ENCODE peak calls at places on chromosomes 16 and 17, in eight cellular contexts. S, D, G, H, N, R, K and W are unnamed samples.

GRCh38 chr17:40727447-40728231 is 24.1 kb upstream of the KRT24 start:
- DNase-seq in S (peak; percentile 33), D (no peak), G (no peak), H (peak; percentile 23), N (no peak), R (no peak), K (no peak), W (no peak)

GRCh38 chr16:15996432-15997109 is 47.2 kb downstream of the ABCC1 start:
- DNase-seq in S (peak; percentile 91), D (no peak), G (no peak), H (peak; percentile 73), N (peak; percentile 60), R (no peak), K (no peak), W (no peak)

GRCh38 chr16:11793840-11794239 is 3.2 kb downstream of the ZC3H7A start:
- DNase-seq in S (peak; percentile 56), D (no peak), G (no peak), H (no peak), N (no peak), R (no peak), K (no peak), W (no peak)

GRCh38 chr17:36939944-36940312 is 2.7 kb downstream of the LHX1 start:
- DNase-seq in S (no peak), D (no peak), G (no peak), H (no peak), N (no peak), R (peak; percentile 51), K (no peak), W (no peak)

GRCh38 chr16:72284042-72284789 is 112.3 kb upstream of the PMFBP1 start:
- DNase-seq in S (peak; percentile 48), D (no peak), G (no peak), H (no peak), N (no peak), R (no peak), K (no peak), W (no peak)

GRCh38 chr17:44967026-44967906 is 837 bp downstream of the C1QL1 start:
- DNase-seq in S (no peak), D (no peak), G (no peak), H (no peak), N (no peak), R (no peak), K (no peak), W (no peak)

GRCh38 chr16:87460936-87461335 is 31.9 kb downstream of the ZCCHC14 start:
- DNase-seq in S (no peak), D (no peak), G (no peak), H (no peak), N (no peak), R (no peak), K (no peak), W (no peak)

GRCh38 chr17:58575511-58575910 is 61.1 kb upstream of the MTMR4 start:
- DNase-seq in S (peak; percentile 78), D (no peak), G (no peak), H (no peak), N (no peak), R (no peak), K (no peak), W (no peak)

GRCh38 chr17:44086364-44087311 is 16.1 kb downstream of the G6PC3 start:
- DNase-seq in S (peak; percentile 79), D (no peak), G (peak; percentile 82), H (peak; percentile 75), N (no peak), R (no peak), K (no peak), W (no peak)

GRCh38 chr17:59094921-59095530 is 11.7 kb downstream of the TRIM37 start:
- DNase-seq in S (peak; percentile 11), D (no peak), G (no peak), H (no peak), N (no peak), R (no peak), K (no peak), W (no peak)

GRCh38 chr16:22402191-22402590 is 27.8 kb upstream of the CDR2 start:
- DNase-seq in S (no peak), D (no peak), G (no peak), H (no peak), N (no peak), R (no peak), K (no peak), W (no peak)

GRCh38 chr17:80949451-80950421 is 41.9 kb upstream of the CHMP6 start:
- DNase-seq in S (no peak), D (no peak), G (no peak), H (no peak), N (peak; percentile 13), R (no peak), K (no peak), W (no peak)

GRCh38 chr17:37293770-37294169 is 82.0 kb upstream of the C17orf78 start:
- DNase-seq in S (no peak), D (no peak), G (no peak), H (no peak), N (no peak), R (no peak), K (no peak), W (no peak)

GRCh38 chr17:12107905-12108304 is 87.2 kb downstream of the MAP2K4 start:
- DNase-seq in S (peak; percentile 49), D (no peak), G (no peak), H (no peak), N (no peak), R (no peak), K (no peak), W (no peak)

GRCh38 chr16:77191259-77191969 is 424 bp downstream of the MON1B start:
- DNase-seq in S (peak; percentile 15), D (no peak), G (peak; percentile 46), H (no peak), N (no peak), R (no peak), K (peak; percentile 16), W (peak; percentile 4)

GRCh38 chr17:7133424-7133823 is 18.8 kb upstream of the ASGR2 start:
- DNase-seq in S (no peak), D (peak; percentile 39), G (peak; percentile 76), H (no peak), N (peak; percentile 47), R (no peak), K (no peak), W (no peak)

GRCh38 chr16:66548868-66549267 is 1.1 kb downstream of the TK2 start:
- DNase-seq in S (no peak), D (no peak), G (no peak), H (no peak), N (no peak), R (no peak), K (no peak), W (no peak)

GRCh38 chr17:3557768-3558583 is at the start of gene TRPV3:
- DNase-seq in S (no peak), D (no peak), G (peak; percentile 68), H (no peak), N (no peak), R (no peak), K (peak; percentile 48), W (no peak)

GRCh38 chr17:72903522-72903921 is 189.0 kb downstream of the SLC39A11 start:
- DNase-seq in S (no peak), D (no peak), G (no peak), H (no peak), N (no peak), R (no peak), K (no peak), W (no peak)

GRCh38 chr16:65908568-65908967 is 457.9 kb upstream of the CDH5 start:
- DNase-seq in S (no peak), D (no peak), G (no peak), H (no peak), N (no peak), R (peak; percentile 92), K (no peak), W (peak; percentile 90)

GRCh38 chr17:62621223-62621622 is 6.2 kb upstream of the MRC2 start:
- DNase-seq in S (no peak), D (no peak), G (no peak), H (no peak), N (no peak), R (no peak), K (no peak), W (no peak)

GRCh38 chr17:57370051-57370581 is 113.8 kb downstream of the MSI2 start:
- DNase-seq in S (peak; percentile 93), D (no peak), G (no peak), H (peak; percentile 70), N (no peak), R (no peak), K (no peak), W (no peak)

GRCh38 chr17:63699638-63700527 is at the start of gene LIMD2:
- DNase-seq in S (no peak), D (peak; percentile 76), G (peak; percentile 87), H (no peak), N (peak; percentile 79), R (no peak), K (peak; percentile 83), W (no peak)

GRCh38 chr16:69848635-69849545 is 86.8 kb downstream of the WWP2 start:
- DNase-seq in S (peak; percentile 58), D (peak; percentile 90), G (no peak), H (peak; percentile 84), N (peak; percentile 92), R (peak; percentile 89), K (no peak), W (peak; percentile 86)